ENCODE peak calls at places on chromosome 14, in six cellular contexts. J is SK-N-SH, A is HCT116, L is K562, X is H1, C is endothelial cell of umbilical vein. Y is an unnamed sample.

GRCh38 chr14:68820999-68821683 is 28.3 kb upstream of the ZFP36L1 start:
- DNase-seq in J (peak), A (no peak), L (no peak), X (no peak), C (no peak), Y (no peak)

GRCh38 chr14:74614508-74615495 is 2.8 kb upstream of the LTBP2 start:
- DNase-seq in J (no peak), A (no peak), L (no peak), X (no peak), C (no peak), Y (no peak)

GRCh38 chr14:55780156-55780946 is 200.3 kb downstream of the KTN1 start:
- DNase-seq in J (no peak), A (no peak), L (no peak), X (no peak), C (peak), Y (no peak)

GRCh38 chr14:61420326-61420725 is 98.9 kb downstream of the PRKCH start:
- DNase-seq in J (no peak), A (peak), L (no peak), X (peak), C (peak), Y (no peak)

GRCh38 chr14:95185033-95185432 is 27.7 kb upstream of the DICER1 start:
- DNase-seq in J (no peak), A (no peak), L (no peak), X (no peak), C (no peak), Y (peak)

GRCh38 chr14:91501951-91502930 is 7.9 kb downstream of the PPP4R3A start:
- DNase-seq in J (no peak), A (no peak), L (no peak), X (no peak), C (no peak), Y (no peak)

GRCh38 chr14:105448706-105449111 is 25.9 kb upstream of the CRIP2 start:
- DNase-seq in J (peak), A (no peak), L (peak), X (peak), C (peak), Y (no peak)

GRCh38 chr14:86915416-86915815 is 1077.6 kb downstream of the GALC start:
- DNase-seq in J (no peak), A (no peak), L (no peak), X (no peak), C (no peak), Y (no peak)

GRCh38 chr14:79352026-79352425 is 859.3 kb downstream of the DIO2 start:
- DNase-seq in J (no peak), A (no peak), L (no peak), X (no peak), C (no peak), Y (no peak)

GRCh38 chr14:61511558-61511924 is 183.8 kb upstream of the HIF1A start:
- DNase-seq in J (no peak), A (no peak), L (no peak), X (no peak), C (peak), Y (no peak)

GRCh38 chr14:91167380-91167770 is 53.5 kb downstream of the DGLUCY start:
- DNase-seq in J (no peak), A (no peak), L (no peak), X (no peak), C (no peak), Y (no peak)

GRCh38 chr14:95268350-95268749 is 51.4 kb downstream of the CLMN start:
- DNase-seq in J (no peak), A (no peak), L (no peak), X (no peak), C (no peak), Y (no peak)

GRCh38 chr14:22456986-22457594 is 131.9 kb downstream of the DAD1 start:
- DNase-seq in J (no peak), A (no peak), L (no peak), X (no peak), C (no peak), Y (no peak)

GRCh38 chr14:44960646-44961045 is 1.1 kb downstream of the KLHL28 start:
- DNase-seq in J (no peak), A (no peak), L (no peak), X (no peak), C (no peak), Y (no peak)

GRCh38 chr14:29759521-29760340 is 167.9 kb downstream of the PRKD1 start:
- DNase-seq in J (no peak), A (no peak), L (no peak), X (no peak), C (no peak), Y (no peak)

GRCh38 chr14:21244546-21244945 is 24.7 kb downstream of the HNRNPC start:
- DNase-seq in J (no peak), A (no peak), L (no peak), X (no peak), C (no peak), Y (no peak)
- TF ChIP-seq POLR2AphosphoS5 in J (no peak), A (no peak), L (no peak), X (peak), C (no peak), Y (no peak)

GRCh38 chr14:57364659-57365450 is 25.5 kb upstream of the NAA30 start:
- DNase-seq in J (no peak), A (no peak), L (no peak), X (no peak), C (no peak), Y (no peak)
- H3K9ac ChIP-seq in J (no peak), A (no peak), L (no peak), X (no peak), C (no peak), Y (no peak)

GRCh38 chr14:51552768-51553426 is 98.8 kb upstream of the FRMD6 start:
- DNase-seq in J (peak), A (no peak), L (no peak), X (no peak), C (peak), Y (no peak)
- TF ChIP-seq POLR2AphosphoS5 in J (no peak), A (no peak), L (no peak), X (no peak), C (no peak), Y (no peak)

GRCh38 chr14:21099596-21099985 is 1.1 kb upstream of the ZNF219 start:
- DNase-seq in J (no peak), A (no peak), L (no peak), X (no peak), C (no peak), Y (no peak)
- H3K9ac ChIP-seq in J (peak), A (no peak), L (no peak), X (no peak), C (no peak), Y (peak)

DNA sequence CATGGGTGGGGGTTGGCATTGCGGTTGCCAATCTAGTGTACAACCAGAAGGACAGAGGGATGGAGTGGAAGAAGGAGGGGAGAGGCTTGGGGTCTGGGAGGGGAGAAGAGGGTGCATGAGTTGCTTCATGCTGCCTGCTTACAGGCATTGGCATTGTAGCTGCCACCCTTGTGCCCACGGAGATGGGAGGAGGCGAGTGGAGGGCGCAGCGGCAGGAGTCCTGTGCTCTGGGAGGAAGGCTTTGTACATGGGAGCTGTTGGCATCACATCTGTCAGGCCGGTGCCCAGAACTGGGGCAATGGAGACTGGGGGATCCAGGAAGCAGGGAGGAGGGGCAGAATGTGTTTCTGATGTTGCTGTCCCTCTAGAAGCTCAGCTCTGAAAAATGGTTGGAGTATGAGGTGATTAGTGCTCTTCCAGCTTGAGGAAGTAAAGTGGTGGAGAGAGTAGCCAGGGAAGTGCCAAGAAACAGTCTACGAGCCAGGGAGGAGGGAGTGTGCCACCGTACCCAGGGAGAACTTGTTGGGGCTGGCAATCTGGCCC is 38.0 kb downstream of the ZFHX2 start:
- DNase-seq in J (no peak), A (no peak), L (no peak), X (no peak), C (no peak), Y (no peak)
- TF ChIP-seq POLR2AphosphoS5 in J (no peak), A (no peak), L (no peak), X (no peak), C (no peak), Y (no peak)

GRCh38 chr14:54366726-54367707 is 29.8 kb upstream of the CDKN3 start:
- DNase-seq in J (peak), A (peak), L (no peak), X (no peak), C (peak), Y (no peak)
- H3K9ac ChIP-seq in J (no peak), A (no peak), L (no peak), X (no peak), C (no peak), Y (no peak)

DNA sequence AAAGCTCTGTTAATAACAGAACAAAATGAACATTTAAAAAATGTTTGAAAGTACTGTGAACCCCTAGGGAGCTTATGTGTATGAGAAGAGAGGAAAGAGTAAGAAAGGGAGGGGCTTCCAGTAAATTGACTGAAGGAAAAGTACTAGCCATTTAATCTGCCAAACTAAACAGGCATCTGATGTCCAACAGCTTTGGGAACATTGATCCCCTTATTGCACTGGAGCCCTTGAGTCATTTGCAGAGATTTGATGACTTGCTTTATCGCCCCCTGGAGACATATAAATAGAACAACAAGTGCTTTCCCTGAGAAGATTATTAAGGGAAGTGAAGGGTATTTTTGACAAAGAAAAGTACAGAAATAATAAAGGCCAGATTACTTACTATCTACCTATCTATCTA is 319.3 kb upstream of the NOVA1 start:
- DNase-seq in J (peak), A (no peak), L (peak), X (no peak), C (peak), Y (no peak)
- TF ChIP-seq POLR2AphosphoS5 in J (no peak), A (no peak), L (no peak), X (no peak), C (no peak), Y (no peak)